ENCODE peak calls at places on chromosomes 5 and 9, in seven cellular contexts. One of them, this sample, is unnamed.

GRCh38 chr9:89632136-89633135 is 27.6 kb downstream of the GADD45G start:
- ATAC-seq in Right ventricle myocardium superior: no peak
- ATAC-seq in RWPE2: no peak
- ATAC-seq in heart right ventricle: no peak
- ATAC-seq in activated T-cell treated with anti-CD3 and anti-CD28 coated beads, Interleukin-2, amount 50 U/mL, for 72 hours: no peak
- ATAC-seq in CD8-positive, alpha-beta T cell: no peak
- ATAC-seq in sciatic nerve: no peak
- ATAC-seq in this sample: no peak

GRCh38 chr9:89505795-89506385 is 8.0 kb upstream of the SEMA4D start:
- ATAC-seq in activated T-cell treated with anti-CD3 and anti-CD28 coated beads, Interleukin-2, amount 50 U/mL, for 72 hours: no peak
- ATAC-seq in sciatic nerve: no peak
- ATAC-seq in CD8-positive, alpha-beta T cell: no peak
- ATAC-seq in Right ventricle myocardium superior: peak; percentile 65
- ATAC-seq in RWPE2: no peak
- ATAC-seq in heart right ventricle: peak; percentile 65
- ATAC-seq in this sample: no peak

GRCh38 chr9:133828338-133828997 is 90.3 kb upstream of the SARDH start:
- ATAC-seq in CD8-positive, alpha-beta T cell: no peak
- ATAC-seq in sciatic nerve: no peak
- ATAC-seq in activated T-cell treated with anti-CD3 and anti-CD28 coated beads, Interleukin-2, amount 50 U/mL, for 72 hours: no peak
- ATAC-seq in RWPE2: no peak
- ATAC-seq in Right ventricle myocardium superior: no peak
- ATAC-seq in heart right ventricle: no peak
- ATAC-seq in this sample: no peak

GRCh38 chr9:125789196-125789595 is 42.0 kb downstream of the PBX3 start:
- ATAC-seq in Right ventricle myocardium superior: no peak
- ATAC-seq in CD8-positive, alpha-beta T cell: no peak
- ATAC-seq in heart right ventricle: no peak
- ATAC-seq in sciatic nerve: no peak
- ATAC-seq in RWPE2: no peak
- ATAC-seq in activated T-cell treated with anti-CD3 and anti-CD28 coated beads, Interleukin-2, amount 50 U/mL, for 72 hours: peak; percentile 23
- ATAC-seq in this sample: no peak

GRCh38 chr9:13487071-13487470 is 207.6 kb upstream of the MPDZ start:
- ATAC-seq in Right ventricle myocardium superior: no peak
- ATAC-seq in activated T-cell treated with anti-CD3 and anti-CD28 coated beads, Interleukin-2, amount 50 U/mL, for 72 hours: no peak
- ATAC-seq in CD8-positive, alpha-beta T cell: no peak
- ATAC-seq in RWPE2: no peak
- ATAC-seq in heart right ventricle: no peak
- ATAC-seq in sciatic nerve: no peak
- ATAC-seq in this sample: no peak

GRCh38 chr5:56845277-56845676 is 29.9 kb downstream of the MAP3K1 start:
- ATAC-seq in CD8-positive, alpha-beta T cell: peak; percentile 74
- ATAC-seq in RWPE2: no peak
- ATAC-seq in sciatic nerve: no peak
- ATAC-seq in activated T-cell treated with anti-CD3 and anti-CD28 coated beads, Interleukin-2, amount 50 U/mL, for 72 hours: no peak
- ATAC-seq in heart right ventricle: no peak
- ATAC-seq in Right ventricle myocardium superior: no peak
- ATAC-seq in this sample: peak; percentile 32

GRCh38 chr5:148471379-148471778 is 87.6 kb downstream of the FBXO38 start:
- ATAC-seq in CD8-positive, alpha-beta T cell: no peak
- ATAC-seq in Right ventricle myocardium superior: no peak
- ATAC-seq in sciatic nerve: no peak
- ATAC-seq in heart right ventricle: no peak
- ATAC-seq in activated T-cell treated with anti-CD3 and anti-CD28 coated beads, Interleukin-2, amount 50 U/mL, for 72 hours: no peak
- ATAC-seq in RWPE2: no peak
- ATAC-seq in this sample: no peak

GRCh38 chr9:130140701-130141100 is 31.5 kb upstream of the NCS1 start:
- ATAC-seq in heart right ventricle: no peak
- ATAC-seq in RWPE2: no peak
- ATAC-seq in sciatic nerve: no peak
- ATAC-seq in Right ventricle myocardium superior: no peak
- ATAC-seq in activated T-cell treated with anti-CD3 and anti-CD28 coated beads, Interleukin-2, amount 50 U/mL, for 72 hours: peak; percentile 79
- ATAC-seq in CD8-positive, alpha-beta T cell: peak; percentile 35
- ATAC-seq in this sample: no peak

GRCh38 chr5:140219068-140219971 is 44.3 kb downstream of the CYSTM1 start:
- ATAC-seq in sciatic nerve: no peak
- ATAC-seq in RWPE2: no peak
- ATAC-seq in heart right ventricle: no peak
- ATAC-seq in Right ventricle myocardium superior: peak; percentile 16
- ATAC-seq in activated T-cell treated with anti-CD3 and anti-CD28 coated beads, Interleukin-2, amount 50 U/mL, for 72 hours: no peak
- ATAC-seq in CD8-positive, alpha-beta T cell: no peak
- ATAC-seq in this sample: no peak

GRCh38 chr9:68822596-68823165 is 117.6 kb downstream of the PIP5K1B start:
- ATAC-seq in RWPE2: no peak
- ATAC-seq in activated T-cell treated with anti-CD3 and anti-CD28 coated beads, Interleukin-2, amount 50 U/mL, for 72 hours: no peak
- ATAC-seq in heart right ventricle: peak; percentile 96
- ATAC-seq in Right ventricle myocardium superior: peak; percentile 88
- ATAC-seq in sciatic nerve: no peak
- ATAC-seq in CD8-positive, alpha-beta T cell: no peak
- ATAC-seq in this sample: no peak

GRCh38 chr5:98787131-98787719 is 13.8 kb downstream of the RGMB start:
- ATAC-seq in CD8-positive, alpha-beta T cell: no peak
- ATAC-seq in RWPE2: no peak
- ATAC-seq in Right ventricle myocardium superior: peak; percentile 90
- ATAC-seq in sciatic nerve: peak; percentile 24
- ATAC-seq in heart right ventricle: peak; percentile 82
- ATAC-seq in activated T-cell treated with anti-CD3 and anti-CD28 coated beads, Interleukin-2, amount 50 U/mL, for 72 hours: peak; percentile 28
- ATAC-seq in this sample: peak; percentile 48

GRCh38 chr9:70421272-70422180 is 7.1 kb upstream of the KLF9 start:
- ATAC-seq in activated T-cell treated with anti-CD3 and anti-CD28 coated beads, Interleukin-2, amount 50 U/mL, for 72 hours: no peak
- ATAC-seq in CD8-positive, alpha-beta T cell: peak; percentile 4
- ATAC-seq in RWPE2: no peak
- ATAC-seq in Right ventricle myocardium superior: no peak
- ATAC-seq in sciatic nerve: peak; percentile 1
- ATAC-seq in heart right ventricle: no peak
- ATAC-seq in this sample: no peak

GRCh38 chr5:176658817-176659216 is 11.5 kb downstream of the TSPAN17 start:
- ATAC-seq in Right ventricle myocardium superior: peak; percentile 30
- ATAC-seq in RWPE2: no peak
- ATAC-seq in CD8-positive, alpha-beta T cell: peak; percentile 27
- ATAC-seq in heart right ventricle: no peak
- ATAC-seq in activated T-cell treated with anti-CD3 and anti-CD28 coated beads, Interleukin-2, amount 50 U/mL, for 72 hours: peak; percentile 18
- ATAC-seq in sciatic nerve: peak; percentile 67
- ATAC-seq in this sample: no peak

GRCh38 chr5:72402959-72403628 is 82.9 kb downstream of the PTCD2 start:
- ATAC-seq in Right ventricle myocardium superior: peak; percentile 23
- ATAC-seq in CD8-positive, alpha-beta T cell: no peak
- ATAC-seq in activated T-cell treated with anti-CD3 and anti-CD28 coated beads, Interleukin-2, amount 50 U/mL, for 72 hours: no peak
- ATAC-seq in sciatic nerve: peak; percentile 16
- ATAC-seq in RWPE2: no peak
- ATAC-seq in heart right ventricle: peak; percentile 41
- ATAC-seq in this sample: no peak

GRCh38 chr9:127307802-127308201 is 43.2 kb downstream of the GARNL3 start:
- ATAC-seq in activated T-cell treated with anti-CD3 and anti-CD28 coated beads, Interleukin-2, amount 50 U/mL, for 72 hours: no peak
- ATAC-seq in RWPE2: no peak
- ATAC-seq in sciatic nerve: no peak
- ATAC-seq in CD8-positive, alpha-beta T cell: no peak
- ATAC-seq in Right ventricle myocardium superior: peak; percentile 53
- ATAC-seq in heart right ventricle: peak; percentile 73
- ATAC-seq in this sample: no peak

GRCh38 chr9:10704720-10705119 is 91.9 kb upstream of the PTPRD start:
- ATAC-seq in CD8-positive, alpha-beta T cell: no peak
- ATAC-seq in Right ventricle myocardium superior: no peak
- ATAC-seq in activated T-cell treated with anti-CD3 and anti-CD28 coated beads, Interleukin-2, amount 50 U/mL, for 72 hours: no peak
- ATAC-seq in sciatic nerve: no peak
- ATAC-seq in RWPE2: peak; percentile 52
- ATAC-seq in heart right ventricle: no peak
- ATAC-seq in this sample: no peak